ENCODE peak calls at places on chromosomes 6 and 20, in five cellular contexts. B is cardiac muscle cell, V is H54, T is RPMI7951, G is EH. R is an unnamed sample.

GRCh38 chr20:40205971-40206370 is 483.1 kb downstream of the MAFB start:
- DNase-seq in B (no peak), V (no peak), T (no peak), G (no peak), R (no peak)

GRCh38 chr20:57654998-57655811 is 35.0 kb upstream of the ZBP1 start:
- DNase-seq in B (no peak), V (no peak), T (no peak), G (no peak), R (peak; percentile 19)

GRCh38 chr20:22909436-22909835 is 125.7 kb upstream of the SSTR4 start:
- DNase-seq in B (no peak), V (no peak), T (no peak), G (no peak), R (no peak)

GRCh38 chr6:34143196-34143883 is 2.5 kb downstream of the GRM4 start:
- DNase-seq in B (no peak), V (no peak), T (no peak), G (no peak), R (no peak)

GRCh38 chr6:156437084-156437879 is 339.9 kb upstream of the ARID1B start:
- DNase-seq in B (no peak), V (no peak), T (no peak), G (peak; percentile 25), R (no peak)

GRCh38 chr6:117306227-117306784 is 40.9 kb downstream of the VGLL2 start:
- DNase-seq in B (no peak), V (no peak), T (no peak), G (no peak), R (no peak)

GRCh38 chr20:41560971-41561370 is 57.2 kb downstream of the CHD6 start:
- DNase-seq in B (no peak), V (no peak), T (no peak), G (no peak), R (no peak)

GRCh38 chr20:32482251-32483220 is 102.6 kb downstream of the NOL4L start:
- DNase-seq in B (peak; percentile 67), V (no peak), T (peak; percentile 31), G (peak; percentile 50), R (peak; percentile 77)

GRCh38 chr6:42958125-42958524 is 2.4 kb upstream of the GNMT start:
- DNase-seq in B (no peak), V (no peak), T (no peak), G (no peak), R (no peak)

GRCh38 chr6:119183457-119183856 is 105.0 kb upstream of the FAM184A start:
- DNase-seq in B (no peak), V (no peak), T (no peak), G (no peak), R (no peak)

GRCh38 chr6:15675537-15676170 is 12.8 kb upstream of the DTNBP1 start:
- DNase-seq in B (no peak), V (no peak), T (peak; percentile 25), G (no peak), R (no peak)

GRCh38 chr6:89840538-89840937 is 10.9 kb downstream of the CASP8AP2 start:
- DNase-seq in B (peak; percentile 35), V (no peak), T (no peak), G (peak; percentile 50), R (peak; percentile 12)

GRCh38 chr20:362271-363254 is 15.7 kb downstream of the NRSN2 start:
- DNase-seq in B (no peak), V (no peak), T (peak; percentile 96), G (peak; percentile 89), R (peak; percentile 32)

GRCh38 chr20:16942702-16943101 is 194.5 kb downstream of the OTOR start:
- DNase-seq in B (no peak), V (no peak), T (no peak), G (peak; percentile 7), R (no peak)

GRCh38 chr20:23119456-23120216 is 33.5 kb upstream of the CD93 start:
- DNase-seq in B (no peak), V (no peak), T (no peak), G (no peak), R (no peak)

GRCh38 chr20:42150230-42150629 is 532.1 kb upstream of the CHD6 start:
- DNase-seq in B (no peak), V (no peak), T (no peak), G (no peak), R (peak; percentile 4)

GRCh38 chr6:154555075-154555677 is 44.7 kb upstream of the CNKSR3 start:
- DNase-seq in B (no peak), V (peak; percentile 33), T (peak; percentile 70), G (peak; percentile 72), R (no peak)

GRCh38 chr20:58670659-58671058 is 19.6 kb downstream of the STX16 start:
- DNase-seq in B (no peak), V (no peak), T (no peak), G (no peak), R (no peak)

GRCh38 chr6:128208851-128209580 is 308.2 kb upstream of the THEMIS start:
- DNase-seq in B (no peak), V (no peak), T (peak; percentile 67), G (peak; percentile 70), R (no peak)

GRCh38 chr6:39280247-39280731 is 33.9 kb downstream of the KCNK17 start:
- DNase-seq in B (no peak), V (peak; percentile 47), T (peak; percentile 60), G (peak; percentile 11), R (no peak)

GRCh38 chr6:157546366-157546765 is 165.4 kb downstream of the ZDHHC14 start:
- DNase-seq in B (no peak), V (no peak), T (no peak), G (no peak), R (no peak)

GRCh38 chr6:77040566-77041195 is 422.6 kb downstream of the HTR1B start:
- DNase-seq in B (no peak), V (no peak), T (peak; percentile 60), G (peak; percentile 38), R (no peak)

GRCh38 chr20:45011108-45011526 is 44.8 kb downstream of the STK4 start:
- DNase-seq in B (peak; percentile 66), V (no peak), T (peak; percentile 67), G (peak; percentile 82), R (no peak)

GRCh38 chr20:39605908-39606307 is 643.8 kb downstream of the DHX35 start:
- DNase-seq in B (no peak), V (no peak), T (peak; percentile 87), G (no peak), R (no peak)

GRCh38 chr6:5517781-5518180 is 256.5 kb downstream of the FARS2 start:
- DNase-seq in B (no peak), V (no peak), T (no peak), G (no peak), R (no peak)

GRCh38 chr6:151248295-151248694 is 8.5 kb downstream of the AKAP12 start:
- DNase-seq in B (no peak), V (no peak), T (no peak), G (no peak), R (no peak)

GRCh38 chr20:32068174-32068573 is 16.1 kb downstream of the HCK start:
- DNase-seq in B (no peak), V (no peak), T (no peak), G (no peak), R (no peak)

GRCh38 chr6:17867880-17868279 is 119.6 kb downstream of the KIF13A start:
- DNase-seq in B (no peak), V (no peak), T (peak; percentile 90), G (peak; percentile 88), R (no peak)

GRCh38 chr6:168196881-168197635 is 118.0 kb upstream of the FRMD1 start:
- DNase-seq in B (no peak), V (no peak), T (no peak), G (no peak), R (no peak)

R was measured in ELF-1.